ENCODE peak calls at places on chromosomes 1 and 21, in ten cellular contexts. F is ovary, D is tibial nerve, M is endothelial cell of umbilical vein, N is heart left ventricle, A is uterus, P is adrenal gland, T is right lobe of liver, O is prostate gland, R is K562. G is an unnamed sample.

GRCh38 chr1:8266436-8267165 is 51.3 kb upstream of the SLC45A1 start:
- DNase-seq in T (no peak), N (no peak), F (no peak), D (no peak), P (no peak), M (peak), A (no peak), R (no peak), O (no peak), G (no peak)

GRCh38 chr1:221335161-221336101 is 406.5 kb downstream of the DUSP10 start:
- DNase-seq in O (no peak), R (no peak), N (no peak), P (peak), M (no peak), T (no peak), A (peak), D (peak), F (no peak), G (no peak)

GRCh38 chr1:168135982-168136708 is 585 bp downstream of the GPR161 start:
- DNase-seq in D (no peak), F (peak), M (peak), R (peak), A (peak), O (no peak), N (no peak), P (no peak), T (no peak), G (no peak)

GRCh38 chr1:212754715-212755114 is 36.9 kb downstream of the NSL1 start:
- DNase-seq in F (no peak), A (no peak), O (no peak), T (no peak), D (no peak), M (no peak), P (no peak), R (peak), N (no peak), G (no peak)

GRCh38 chr1:203871114-203871875 is 9.9 kb downstream of the SNRPE start:
- DNase-seq in R (peak), P (peak), D (peak), A (peak), F (no peak), O (peak), N (no peak), M (peak), T (peak), G (no peak)

GRCh38 chr1:237864338-237865244 is 26.1 kb downstream of the ZP4 start:
- DNase-seq in N (peak), T (peak), M (no peak), R (peak), D (peak), F (peak), A (peak), O (peak), P (peak), G (no peak)

GRCh38 chr1:182600036-182600713 is 4.0 kb downstream of the RGS16 start:
- DNase-seq in P (no peak), F (no peak), O (no peak), D (no peak), M (no peak), N (no peak), T (no peak), R (no peak), A (no peak), G (no peak)

GRCh38 chr1:93980320-93980744 is 71.1 kb upstream of the GCLM start:
- DNase-seq in F (no peak), R (peak), N (no peak), A (no peak), P (no peak), T (no peak), O (no peak), D (no peak), M (peak), G (no peak)

GRCh38 chr1:21607549-21608529 is 61.3 kb downstream of the RAP1GAP start:
- DNase-seq in D (peak), F (peak), M (peak), A (peak), O (peak), P (peak), R (peak), N (peak), T (peak), G (no peak)

GRCh38 chr1:203645996-203646395 is 19.4 kb downstream of the ATP2B4 start:
- DNase-seq in D (no peak), M (no peak), A (no peak), N (no peak), O (no peak), F (no peak), R (no peak), T (no peak), P (no peak), G (no peak)

GRCh38 chr1:153277852-153278251 is 18.4 kb downstream of the LORICRIN start:
- DNase-seq in N (no peak), F (no peak), A (no peak), T (no peak), R (peak), P (no peak), O (no peak), D (no peak), M (no peak), G (no peak)

GRCh38 chr1:87156124-87156523 is 172.6 kb upstream of the LMO4 start:
- DNase-seq in O (no peak), T (no peak), N (no peak), P (no peak), M (no peak), F (no peak), R (no peak), A (no peak), D (no peak), G (no peak)

GRCh38 chr1:11058026-11058425 is 1.8 kb downstream of the SRM start:
- DNase-seq in P (no peak), N (no peak), F (no peak), M (no peak), O (no peak), R (no peak), T (no peak), D (no peak), A (no peak), G (no peak)

GRCh38 chr1:156102634-156103511 is 11.6 kb upstream of the LMNA start:
- DNase-seq in M (peak), F (no peak), O (no peak), R (no peak), N (no peak), P (no peak), T (no peak), A (no peak), D (no peak), G (no peak)

GRCh38 chr1:94081566-94082344 is 39.2 kb downstream of the ABCA4 start:
- DNase-seq in A (no peak), R (no peak), F (no peak), P (peak), D (no peak), T (no peak), O (no peak), N (no peak), M (no peak), G (no peak)

GRCh38 chr21:46153259-46154154 is 1.9 kb downstream of the FTCD start:
- DNase-seq in T (peak), N (peak), M (peak), F (peak), O (peak), D (no peak), P (peak), R (peak), A (peak), G (no peak)

DNA sequence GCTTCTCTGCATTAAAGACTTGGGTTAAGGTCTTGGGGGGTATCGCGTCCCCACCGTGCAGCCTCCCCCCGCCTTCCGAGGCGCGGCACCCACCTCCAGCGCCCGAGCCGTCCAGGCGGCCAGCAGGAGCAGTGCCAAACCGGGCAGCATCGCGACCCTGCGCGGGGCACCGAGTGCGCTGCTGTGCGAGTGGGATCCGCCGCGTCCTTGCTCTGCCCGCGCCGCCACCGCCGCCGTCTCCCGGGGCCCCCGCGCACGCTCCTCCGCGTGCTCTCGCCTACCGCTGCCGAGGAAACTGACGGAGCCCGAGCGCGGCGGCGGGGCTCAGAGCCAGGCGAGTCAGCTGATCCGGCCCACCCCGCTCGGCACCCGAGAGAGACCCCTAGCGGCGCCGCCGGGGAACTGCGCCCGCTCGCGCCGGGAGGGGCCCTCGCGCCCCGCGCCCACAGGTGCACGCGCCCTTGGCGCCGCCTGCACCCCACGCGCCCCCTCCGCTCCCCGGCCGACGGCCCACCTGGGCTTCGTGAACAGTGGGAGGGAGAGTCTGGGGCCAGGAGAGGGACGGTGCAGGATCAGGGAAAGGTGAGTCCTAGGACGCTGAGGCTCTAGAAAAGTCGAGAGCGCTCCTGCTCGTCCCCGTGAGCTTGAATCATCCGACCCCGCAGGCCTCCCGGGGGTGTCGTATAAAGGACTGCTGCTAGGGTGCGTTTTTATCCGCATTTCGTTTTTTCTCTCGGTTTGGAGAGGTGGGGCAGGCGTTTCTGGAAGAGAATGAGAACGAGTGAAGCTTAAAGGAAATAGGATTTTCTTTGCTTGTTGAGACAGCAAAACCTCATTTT is at the start of gene APP:
- DNase-seq in F (peak), D (peak), N (peak), R (peak), O (peak), A (peak), T (peak), P (peak), M (peak), G (peak)
- TF ChIP-seq POLR2A in F (peak), D (peak), N (no peak), R (no peak), O (peak), A (peak), T (peak), P (peak), M (peak), G (peak)

GRCh38 chr1:24481098-24481497 is 21.5 kb upstream of the RCAN3 start:
- DNase-seq in N (no peak), R (peak), M (no peak), F (no peak), T (no peak), O (no peak), D (peak), P (no peak), A (no peak), G (no peak)
- TF ChIP-seq POLR2A in N (no peak), R (no peak), M (no peak), F (no peak), T (no peak), O (no peak), D (no peak), P (no peak), A (no peak), G (no peak)

GRCh38 chr1:150009604-150010387 is 730 bp downstream of the OTUD7B start:
- DNase-seq in A (peak), M (peak), O (peak), P (peak), D (peak), R (peak), N (peak), F (peak), T (peak), G (peak)
- TF ChIP-seq POLR2A in A (peak), M (no peak), O (no peak), P (no peak), D (no peak), R (no peak), N (no peak), F (no peak), T (no peak), G (no peak)

DNA sequence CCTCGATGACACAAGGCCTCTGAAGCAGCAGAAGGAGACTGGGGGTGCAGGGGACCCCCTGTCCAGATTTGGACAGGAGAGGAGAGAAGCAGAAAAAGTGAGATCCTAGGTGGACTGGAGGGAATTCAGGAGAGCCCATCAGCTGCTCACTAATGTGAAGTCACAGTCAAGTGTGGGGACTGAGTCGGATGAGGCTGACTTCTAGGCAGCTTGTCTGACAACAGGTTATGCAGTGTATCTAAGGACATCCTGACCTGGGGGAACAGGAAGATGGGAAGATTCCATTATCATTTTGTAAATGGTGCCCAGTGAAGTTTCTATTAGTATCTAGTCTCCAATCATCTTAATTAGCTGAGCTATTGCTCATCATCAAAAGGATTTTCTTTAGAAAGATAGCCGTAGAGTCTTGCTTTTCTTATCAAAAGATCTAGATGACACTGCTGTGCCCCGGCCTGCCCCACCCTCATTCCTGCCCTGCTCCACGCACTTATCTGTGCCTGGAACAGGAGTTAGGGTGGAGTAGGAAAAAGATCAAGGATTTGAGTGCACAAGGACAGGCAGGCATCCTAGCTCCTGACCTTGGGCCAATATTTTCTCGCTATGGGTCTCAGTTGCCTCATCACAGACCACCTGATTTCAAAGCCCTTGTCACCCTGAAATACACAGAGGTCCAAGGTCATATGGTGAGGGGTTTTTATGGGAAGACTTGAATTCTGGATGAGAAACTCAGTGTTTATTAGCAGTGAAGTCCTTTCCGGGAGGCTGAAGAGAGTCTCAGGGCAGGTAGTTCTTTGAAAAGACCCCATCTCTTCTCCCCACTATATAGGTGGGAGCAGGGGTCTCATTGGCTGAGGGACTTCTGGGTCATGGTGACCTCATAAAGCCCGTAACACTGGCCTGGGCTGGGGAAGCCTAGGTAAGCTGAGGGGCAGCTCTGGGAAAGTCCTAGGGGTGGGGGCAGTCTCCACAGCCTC is at the start of gene MROH7:
- DNase-seq in R (peak), N (no peak), P (no peak), A (no peak), F (no peak), T (no peak), O (no peak), D (no peak), M (no peak), G (no peak)
- TF ChIP-seq POLR2A in R (no peak), N (no peak), P (no peak), A (no peak), F (no peak), T (no peak), O (no peak), D (no peak), M (no peak), G (no peak)

DNA sequence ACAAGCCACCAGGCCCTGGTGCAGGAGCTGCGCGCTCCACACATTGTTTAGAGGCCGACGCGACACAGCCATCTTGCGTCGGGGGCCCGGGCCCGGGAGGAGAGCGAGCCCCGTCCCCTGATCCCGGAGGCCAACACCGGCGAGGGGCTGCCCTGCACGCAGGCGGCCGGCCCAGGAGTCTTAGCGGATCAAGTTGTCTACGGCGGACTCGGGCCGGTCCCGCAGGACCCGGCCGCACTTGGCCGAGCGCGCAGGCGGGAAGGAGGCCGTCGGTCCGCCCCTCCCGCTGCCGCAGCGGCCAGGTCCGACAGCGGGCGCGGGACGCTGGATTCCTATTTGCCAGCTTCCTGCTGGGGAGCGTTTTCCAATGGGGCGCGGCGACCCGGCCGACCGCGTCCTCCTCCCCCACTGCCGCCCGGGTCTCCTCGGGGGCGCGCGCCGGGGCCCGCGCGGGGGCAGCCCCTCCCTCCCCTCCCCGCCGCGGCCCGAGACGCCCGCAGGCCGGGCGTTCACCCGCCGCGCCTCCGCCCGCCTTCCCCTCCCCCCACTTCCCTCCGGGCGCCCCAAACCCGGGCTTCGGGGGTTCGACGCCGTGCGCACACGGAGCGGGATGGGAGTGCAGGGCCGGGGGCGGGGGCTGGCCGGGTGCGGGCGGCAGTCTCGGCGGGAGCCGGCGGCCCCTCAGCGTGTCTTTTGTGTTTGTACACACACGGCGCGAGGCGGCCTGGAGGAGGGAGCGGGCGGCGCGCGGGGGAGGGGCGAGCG is 541 bp upstream of the H3-3A start:
- DNase-seq in D (peak), T (peak), N (peak), O (peak), M (peak), R (peak), P (peak), F (peak), A (peak), G (peak)
- TF ChIP-seq POLR2A in D (no peak), T (peak), N (no peak), O (peak), M (peak), R (peak), P (peak), F (no peak), A (peak), G (peak)

DNA sequence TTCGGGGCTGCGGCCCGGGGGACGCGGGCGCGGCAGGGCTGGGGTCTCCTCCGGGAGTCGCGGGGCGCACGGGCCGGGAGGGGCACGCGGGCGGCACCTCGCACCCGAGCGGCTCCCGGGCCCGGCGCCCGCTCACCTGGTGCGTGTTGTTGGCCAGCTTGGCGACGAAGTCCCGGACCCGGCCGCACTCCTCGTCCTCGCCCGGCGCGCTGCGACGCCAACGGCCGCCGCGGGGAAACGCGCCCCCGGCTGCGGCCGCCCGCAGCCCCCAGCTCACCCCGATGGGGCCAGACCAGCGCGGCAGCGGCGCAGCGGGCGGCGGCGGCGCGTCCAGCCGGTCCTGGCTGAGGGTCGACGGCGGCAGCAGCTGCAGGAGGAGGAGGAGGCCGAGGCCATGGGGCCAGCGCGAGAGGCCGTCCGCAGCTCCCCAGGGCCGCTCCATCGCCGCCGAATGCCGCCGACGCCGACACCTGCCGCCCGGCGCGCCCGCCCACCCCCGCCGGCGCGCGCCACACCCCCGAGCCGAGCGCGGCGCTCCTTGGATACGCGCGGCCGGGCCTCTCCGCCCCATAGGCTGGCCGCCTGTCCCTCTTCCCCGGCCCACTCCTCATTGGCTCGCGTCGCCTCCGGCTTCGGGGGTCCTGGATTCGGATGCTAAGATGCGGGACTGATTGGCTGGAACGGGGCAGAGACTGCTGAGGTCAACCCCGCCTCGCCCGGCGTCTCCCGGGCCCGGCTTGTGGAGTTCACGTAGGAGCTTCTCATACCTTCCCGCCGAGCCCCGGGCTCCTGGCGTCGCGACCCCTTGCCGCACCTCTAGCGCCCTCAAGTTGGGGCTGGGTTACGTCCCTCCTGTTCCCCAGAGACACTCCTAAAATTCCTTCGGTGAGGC is at the start of gene SORT1:
- DNase-seq in T (peak), N (peak), D (peak), R (peak), P (peak), M (peak), A (peak), O (peak), F (peak), G (peak)
- TF ChIP-seq POLR2A in T (peak), N (peak), D (peak), R (no peak), P (no peak), M (no peak), A (peak), O (peak), F (no peak), G (no peak)

GRCh38 chr1:58903450-58904298 is 119.8 kb upstream of the JUN start:
- DNase-seq in N (peak), A (peak), F (peak), D (peak), P (peak), R (peak), T (peak), O (peak), M (peak), G (peak)
- TF ChIP-seq POLR2A in N (no peak), A (peak), F (peak), D (peak), P (peak), R (peak), T (peak), O (peak), M (peak), G (peak)

GRCh38 chr1:165896277-165896676 is 68.9 kb downstream of the UCK2 start:
- DNase-seq in R (no peak), M (peak), F (no peak), O (no peak), A (no peak), D (peak), N (no peak), P (no peak), T (no peak), G (no peak)
- TF ChIP-seq POLR2A in R (no peak), M (peak), F (no peak), O (no peak), A (no peak), D (no peak), N (no peak), P (no peak), T (no peak), G (no peak)

G was measured in breast epithelium.